ENCODE peak calls at places on chromosomes 6 and 20, in five cellular contexts. N, Y, F, H and G are unnamed samples.

GRCh38 chr6:119110601-119111548 is 32.4 kb upstream of the FAM184A start:
- DNase-seq in N (peak), Y (peak), F (no peak), H (peak), G (peak)

GRCh38 chr20:14064333-14064732 is 69.0 kb downstream of the MACROD2 start:
- DNase-seq in N (no peak), Y (no peak), F (no peak), H (no peak), G (no peak)

GRCh38 chr6:161618816-161619454 is 345.1 kb upstream of the AGPAT4 start:
- DNase-seq in N (peak), Y (peak), F (no peak), H (no peak), G (peak)

GRCh38 chr20:7695622-7696021 is 244.6 kb downstream of the HAO1 start:
- DNase-seq in N (peak), Y (peak), F (no peak), H (no peak), G (peak)

GRCh38 chr6:170295519-170296422 is 4.9 kb upstream of the DLL1 start:
- DNase-seq in N (no peak), Y (no peak), F (no peak), H (no peak), G (peak)

GRCh38 chr20:51529027-51529749 is 13.3 kb downstream of the NFATC2 start:
- DNase-seq in N (peak), Y (peak), F (no peak), H (no peak), G (peak)

GRCh38 chr6:11900662-11901598 is 111.2 kb upstream of the HIVEP1 start:
- DNase-seq in N (peak), Y (no peak), F (no peak), H (no peak), G (no peak)

GRCh38 chr6:142907017-142907470 is 37.9 kb downstream of the HIVEP2 start:
- DNase-seq in N (no peak), Y (no peak), F (no peak), H (no peak), G (no peak)

GRCh38 chr20:44594730-44595129 is 12.4 kb downstream of the PKIG start:
- DNase-seq in N (peak), Y (peak), F (peak), H (no peak), G (peak)

GRCh38 chr6:137115653-137116052 is 57.8 kb downstream of the IL22RA2 start:
- DNase-seq in N (no peak), Y (no peak), F (no peak), H (no peak), G (no peak)

GRCh38 chr6:26086214-26086613 is 1.0 kb upstream of the HFE start:
- DNase-seq in N (no peak), Y (no peak), F (no peak), H (no peak), G (no peak)

GRCh38 chr6:46279874-46280273 is 109.1 kb upstream of the ENPP5 start:
- DNase-seq in N (peak), Y (no peak), F (no peak), H (no peak), G (no peak)

GRCh38 chr6:23394699-23395098 is 731.3 kb upstream of the NRSN1 start:
- DNase-seq in N (no peak), Y (no peak), F (no peak), H (no peak), G (no peak)

GRCh38 chr6:105069821-105070445 is 109.9 kb downstream of the POPDC3 start:
- DNase-seq in N (no peak), Y (no peak), F (no peak), H (no peak), G (peak)

GRCh38 chr20:62708591-62709536 is at the start of gene NTSR1:
- DNase-seq in N (no peak), Y (no peak), F (no peak), H (no peak), G (peak)

GRCh38 chr6:106056738-106057390 is 29.3 kb upstream of the PRDM1 start:
- DNase-seq in N (no peak), Y (no peak), F (no peak), H (no peak), G (no peak)

GRCh38 chr6:56909115-56909907 is 45.6 kb upstream of the BEND6 start:
- DNase-seq in N (peak), Y (no peak), F (no peak), H (no peak), G (peak)

GRCh38 chr20:23298926-23299672 is 51.5 kb upstream of the NXT1 start:
- DNase-seq in N (no peak), Y (peak), F (peak), H (no peak), G (no peak)

GRCh38 chr6:128487746-128488145 is 32.7 kb downstream of the PTPRK start:
- DNase-seq in N (peak), Y (peak), F (no peak), H (no peak), G (no peak)

GRCh38 chr6:57190140-57190539 is 18.0 kb downstream of the BAG2 start:
- DNase-seq in N (no peak), Y (no peak), F (no peak), H (no peak), G (peak)

GRCh38 chr6:21502682-21503081 is 90.9 kb upstream of the SOX4 start:
- DNase-seq in N (no peak), Y (no peak), F (no peak), H (no peak), G (no peak)

GRCh38 chr6:38034269-38034914 is 214.9 kb downstream of the ZFAND3 start:
- DNase-seq in N (peak), Y (peak), F (no peak), H (no peak), G (peak)

GRCh38 chr6:2055143-2055542 is 190.3 kb downstream of the GMDS start:
- DNase-seq in N (no peak), Y (no peak), F (no peak), H (no peak), G (no peak)

GRCh38 chr6:56863366-56863765 is 91.5 kb upstream of the BEND6 start:
- DNase-seq in N (peak), Y (peak), F (no peak), H (no peak), G (peak)

GRCh38 chr6:47573109-47573508 is 95.5 kb downstream of the CD2AP start:
- DNase-seq in N (no peak), Y (no peak), F (no peak), H (no peak), G (no peak)

GRCh38 chr20:3181270-3181669 is 7.9 kb upstream of the LZTS3 start:
- DNase-seq in N (no peak), Y (no peak), F (no peak), H (no peak), G (no peak)

GRCh38 chr6:134517863-134518262 is 200.0 kb upstream of the SGK1 start:
- DNase-seq in N (no peak), Y (no peak), F (no peak), H (no peak), G (no peak)

GRCh38 chr6:128432394-128432793 is 88.0 kb downstream of the PTPRK start:
- DNase-seq in N (peak), Y (no peak), F (no peak), H (no peak), G (peak)

GRCh38 chr6:46263709-46264091 is 92.9 kb upstream of the ENPP5 start:
- DNase-seq in N (peak), Y (no peak), F (no peak), H (no peak), G (peak)

GRCh38 chr20:32477594-32478512 is 107.3 kb downstream of the NOL4L start:
- DNase-seq in N (no peak), Y (no peak), F (no peak), H (no peak), G (peak)

GRCh38 chr6:132713355-132714134 is at the start of gene VNN1:
- DNase-seq in N (no peak), Y (no peak), F (no peak), H (no peak), G (peak)

GRCh38 chr6:169070506-169071176 is 183.0 kb downstream of the THBS2 start:
- DNase-seq in N (peak), Y (peak), F (peak), H (peak), G (peak)

GRCh38 chr20:17936306-17936790 is 32.2 kb downstream of the SNX5 start:
- DNase-seq in N (no peak), Y (peak), F (no peak), H (no peak), G (no peak)

GRCh38 chr20:56211051-56211450 is 37.5 kb upstream of the MC3R start:
- DNase-seq in N (no peak), Y (no peak), F (no peak), H (no peak), G (no peak)

DNA sequence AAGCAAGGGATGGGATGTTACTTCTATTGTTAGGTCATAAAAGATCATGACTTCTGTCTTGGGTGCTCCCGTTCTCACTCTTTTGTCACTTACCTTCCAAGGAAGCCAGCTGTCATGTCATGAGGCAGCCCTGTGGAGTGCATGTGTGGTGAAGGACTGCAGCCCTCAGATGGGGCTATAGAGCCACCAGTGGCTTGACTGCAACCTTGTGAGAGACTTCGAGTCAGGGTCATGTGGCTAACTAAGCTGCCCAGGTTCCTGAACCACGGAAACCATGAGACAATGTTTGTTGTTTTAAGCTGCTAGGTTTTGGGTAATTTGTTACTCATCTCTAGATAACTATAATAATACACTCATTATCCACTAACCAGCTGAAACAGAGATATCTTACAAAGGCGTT is 477.1 kb downstream of the BTBD3 start:
- DNase-seq in N (no peak), Y (no peak), F (no peak), H (no peak), G (no peak)
- TF ChIP-seq CTCF in N (no peak), Y (no peak), F (no peak), H (no peak), G (no peak)

DNA sequence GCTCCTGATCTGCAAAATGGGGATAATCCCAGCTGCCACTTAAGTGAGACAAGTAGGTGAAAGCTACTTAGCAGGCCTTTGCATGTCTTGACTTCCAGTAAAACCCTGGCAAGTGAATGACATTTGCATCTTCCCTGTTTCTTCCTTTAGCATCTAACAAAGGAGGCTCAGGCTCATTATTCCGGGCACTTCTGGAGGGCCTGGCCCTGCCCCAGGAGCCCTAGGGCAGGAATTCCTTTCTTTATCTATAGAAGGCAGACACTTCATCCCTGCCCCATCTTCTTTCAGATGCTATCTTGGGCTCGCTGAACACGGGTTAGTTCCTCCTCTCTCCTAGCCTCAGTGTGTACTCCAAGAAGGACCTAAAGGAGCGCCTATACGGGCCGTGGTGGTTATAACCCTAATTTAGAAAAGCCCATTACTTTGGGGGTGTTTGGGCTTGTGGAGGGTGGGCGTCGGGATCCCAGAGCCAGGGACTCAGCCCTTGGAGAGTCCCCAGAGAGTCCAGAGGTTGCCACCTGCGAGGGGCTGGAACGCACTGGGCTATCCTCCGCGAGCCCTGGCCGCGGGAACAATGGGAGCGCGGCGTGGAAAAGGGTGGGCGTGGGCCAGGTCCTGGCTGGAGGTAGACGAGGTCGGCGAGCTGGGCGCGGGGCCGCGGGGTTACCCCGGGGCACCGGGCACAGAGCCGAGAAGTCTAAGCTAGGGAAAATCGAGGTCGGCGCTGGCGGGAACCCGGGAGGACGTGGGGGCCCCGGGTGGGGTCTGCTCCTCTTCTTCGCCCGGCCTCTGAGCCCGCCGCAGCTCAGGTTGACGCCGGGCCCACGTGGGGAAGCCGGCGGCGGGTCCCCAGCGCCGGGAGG is 62.7 kb upstream of the EPB41L1 start:
- DNase-seq in N (no peak), Y (no peak), F (no peak), H (no peak), G (no peak)
- H3K4me3 ChIP-seq in N (peak), Y (peak), F (peak), H (peak), G (peak)

DNA sequence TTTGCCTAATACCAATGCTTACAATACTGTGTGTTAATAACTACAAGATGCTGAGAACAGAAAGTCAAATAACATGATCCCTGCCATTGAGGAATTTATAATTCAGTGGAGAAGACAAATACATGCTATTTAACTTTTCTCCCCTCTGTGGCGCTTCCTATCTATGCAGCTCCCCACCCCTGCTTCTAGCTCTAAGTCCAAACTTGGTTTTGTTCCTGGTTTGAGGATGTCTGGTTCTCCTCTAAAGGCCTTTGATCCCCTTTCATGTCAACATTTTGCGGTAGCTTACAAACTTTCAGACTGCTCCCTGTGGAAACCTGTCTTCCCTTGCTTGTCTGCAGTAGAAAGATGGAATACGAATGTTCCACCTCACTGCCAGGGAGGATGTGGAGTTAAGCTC is 18.4 kb upstream of the REPS1 start:
- DNase-seq in N (no peak), Y (no peak), F (no peak), H (no peak), G (no peak)
- TF ChIP-seq CTCF in N (no peak), Y (no peak), F (no peak), H (no peak), G (no peak)

GRCh38 chr20:46010491-46011405 is 2.0 kb downstream of the MMP9 start:
- DNase-seq in N (no peak), Y (no peak), F (no peak), H (no peak), G (peak)

GRCh38 chr20:46014517-46015396 is 6.0 kb downstream of the MMP9 start:
- DNase-seq in N (no peak), Y (no peak), F (no peak), H (no peak), G (no peak)

GRCh38 chr20:46011631-46012482 is 3.1 kb downstream of the MMP9 start:
- DNase-seq in N (no peak), Y (no peak), F (no peak), H (no peak), G (no peak)

GRCh38 chr20:46012926-46013825 is 4.5 kb downstream of the MMP9 start:
- DNase-seq in N (no peak), Y (no peak), F (no peak), H (no peak), G (no peak)

DNA sequence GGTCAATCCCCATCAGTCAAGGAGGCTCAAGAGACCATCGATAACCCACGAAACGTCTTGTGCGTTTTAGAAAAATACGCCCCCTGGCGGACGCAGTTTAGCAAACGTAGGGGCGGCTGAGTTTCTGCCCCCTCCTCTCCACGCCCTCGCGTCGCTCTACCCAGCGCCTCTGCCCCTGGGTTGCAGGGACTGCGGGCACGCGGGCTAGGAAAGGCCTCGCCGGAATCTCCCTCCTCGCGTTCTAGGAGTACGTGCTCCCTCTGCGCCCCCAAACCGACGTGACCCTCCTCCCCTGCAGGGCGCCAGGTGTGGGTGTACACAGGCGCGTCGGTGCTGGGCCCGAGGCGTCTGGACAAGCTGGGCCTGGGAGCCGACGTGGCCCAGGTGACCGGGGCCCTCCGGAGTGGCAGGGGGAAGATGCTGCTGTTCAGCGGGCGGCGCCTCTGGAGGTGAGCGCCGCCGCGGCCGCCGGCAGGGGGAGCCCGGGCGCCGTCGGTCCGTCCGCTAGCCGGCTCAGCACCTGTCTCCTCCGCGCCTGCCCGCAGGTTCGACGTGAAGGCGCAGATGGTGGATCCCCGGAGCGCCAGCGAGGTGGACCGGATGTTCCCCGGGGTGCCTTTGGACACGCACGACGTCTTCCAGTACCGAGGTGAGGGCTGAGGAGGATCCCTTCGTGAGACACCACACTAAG is 5.3 kb downstream of the MMP9 start:
- DNase-seq in N (no peak), Y (no peak), F (no peak), H (peak), G (peak)
- H3K4me3 ChIP-seq in N (peak), Y (no peak), F (peak), H (no peak), G (no peak)

DNA sequence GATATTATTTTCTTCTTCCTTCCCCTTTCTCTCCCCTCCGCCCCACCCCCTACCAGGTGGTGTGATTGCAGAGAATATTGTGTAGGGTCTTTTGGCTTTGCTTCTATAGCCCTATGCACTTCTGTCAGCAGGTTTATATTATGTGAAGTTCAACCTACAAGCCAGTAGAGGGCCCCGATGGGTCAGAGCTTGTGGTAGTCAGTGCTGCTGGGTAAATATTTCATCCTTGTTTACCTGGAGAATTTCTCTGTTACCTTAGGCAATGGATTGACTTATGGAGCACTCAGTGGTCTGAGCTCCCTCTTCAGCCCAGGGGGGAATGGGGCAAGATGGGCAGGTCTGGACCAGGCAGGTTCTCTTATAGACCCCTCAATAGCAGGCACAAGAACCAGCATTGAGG is 720.9 kb downstream of the GRIK2 start:
- DNase-seq in N (no peak), Y (no peak), F (no peak), H (no peak), G (no peak)
- TF ChIP-seq CTCF in N (no peak), Y (peak), F (no peak), H (no peak), G (no peak)

GRCh38 chr20:58179432-58180099 is 48.9 kb downstream of the ANKRD60 start:
- DNase-seq in N (no peak), Y (peak), F (no peak), H (peak), G (peak)
- H3K4me3 ChIP-seq in N (peak), Y (peak), F (peak), H (peak), G (peak)

DNA sequence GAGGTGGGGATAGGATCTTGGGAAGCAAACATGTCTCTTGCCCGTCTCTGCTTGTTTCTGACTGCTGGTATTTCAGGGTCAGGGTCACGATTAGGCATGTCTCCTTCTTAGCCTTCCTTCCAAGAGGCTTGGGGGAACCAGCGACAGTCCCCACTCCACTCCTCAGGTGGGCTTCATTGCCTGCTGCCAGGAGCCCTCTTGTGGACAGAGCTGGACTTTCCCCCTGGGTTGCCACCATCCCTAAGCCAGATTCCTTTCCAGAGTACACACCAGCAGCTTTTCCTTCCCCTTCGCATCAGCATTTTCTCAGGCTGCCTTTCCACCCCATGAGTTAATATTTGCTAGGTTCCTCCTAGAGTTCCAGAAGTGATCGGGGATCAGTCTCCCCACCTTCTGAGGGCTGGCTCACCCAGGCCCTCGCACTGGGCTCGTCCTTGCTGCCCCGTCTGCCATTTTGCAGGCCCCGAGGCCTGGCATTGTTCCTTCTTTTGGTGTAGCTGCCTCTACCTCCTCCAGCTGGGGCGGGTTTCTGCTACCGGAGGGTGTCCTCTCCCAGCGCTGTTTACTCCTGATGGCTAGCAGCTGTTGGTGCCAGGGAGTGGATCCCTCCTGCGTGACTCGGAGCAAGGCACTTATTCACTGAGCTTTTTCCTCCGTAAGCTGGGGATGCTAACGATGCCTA is 8.8 kb upstream of the C20orf144 start:
- DNase-seq in N (no peak), Y (no peak), F (peak), H (peak), G (peak)
- TF ChIP-seq CTCF in N (peak), Y (peak), F (peak), H (peak), G (peak)